ENCODE peak calls at places on chromosomes 4 and X, in six cellular contexts. I, Y, U, H, O and Z are unnamed samples.

GRCh38 chr4:99648321-99648720 is 9.3 kb downstream of the C4orf54 start:
- DNase-seq in I (no peak), Y (no peak), U (no peak), H (no peak), O (no peak), Z (no peak)

GRCh38 chr4:107304699-107305286 is 268.7 kb upstream of the DKK2 start:
- DNase-seq in I (no peak), Y (no peak), U (no peak), H (no peak), O (peak), Z (no peak)

GRCh38 chr4:83851261-83852084 is 315.6 kb downstream of the GPAT3 start:
- DNase-seq in I (no peak), Y (no peak), U (no peak), H (peak), O (no peak), Z (no peak)

GRCh38 chr4:64882311-64883086 is 473.2 kb upstream of the TECRL start:
- DNase-seq in I (no peak), Y (no peak), U (no peak), H (no peak), O (no peak), Z (no peak)

GRCh38 chrX:108671526-108671925 is 64.8 kb downstream of the IRS4 start:
- DNase-seq in I (no peak), Y (no peak), U (no peak), H (no peak), O (no peak), Z (no peak)

GRCh38 chrX:44012484-44013096 is 39.4 kb upstream of the NDP start:
- DNase-seq in I (peak), Y (no peak), U (no peak), H (peak), O (no peak), Z (peak)

GRCh38 chr4:148749403-148749802 is 307.2 kb upstream of the NR3C2 start:
- DNase-seq in I (no peak), Y (no peak), U (no peak), H (no peak), O (no peak), Z (no peak)

GRCh38 chr4:26573389-26573794 is 10.5 kb upstream of the TBC1D19 start:
- DNase-seq in I (no peak), Y (no peak), U (no peak), H (peak), O (no peak), Z (no peak)

GRCh38 chrX:136453771-136454170 is 34.0 kb upstream of the BRS3 start:
- DNase-seq in I (no peak), Y (no peak), U (no peak), H (no peak), O (peak), Z (no peak)

GRCh38 chr4:11223261-11223660 is 205.4 kb downstream of the HS3ST1 start:
- DNase-seq in I (no peak), Y (no peak), U (no peak), H (peak), O (peak), Z (no peak)

GRCh38 chr4:98566491-98567008 is 91.9 kb downstream of the TSPAN5 start:
- DNase-seq in I (peak), Y (no peak), U (no peak), H (no peak), O (peak), Z (peak)

GRCh38 chrX:44946771-44947170 is 73.8 kb downstream of the KDM6A start:
- DNase-seq in I (peak), Y (no peak), U (no peak), H (no peak), O (no peak), Z (no peak)

GRCh38 chr4:39446842-39447573 is 11.7 kb downstream of the RPL9 start:
- DNase-seq in I (peak), Y (no peak), U (peak), H (peak), O (no peak), Z (peak)

GRCh38 chr4:109065006-109065405 is 237.5 kb downstream of the COL25A1 start:
- DNase-seq in I (no peak), Y (no peak), U (no peak), H (no peak), O (no peak), Z (no peak)

GRCh38 chr4:76990288-76991080 is 40.9 kb downstream of the SEPTIN11 start:
- DNase-seq in I (peak), Y (no peak), U (no peak), H (peak), O (no peak), Z (no peak)

GRCh38 chr4:126807132-126807531 is 825.6 kb upstream of the INTU start:
- DNase-seq in I (no peak), Y (no peak), U (no peak), H (no peak), O (no peak), Z (no peak)

GRCh38 chr4:145799225-145799624 is 119.3 kb downstream of the C4orf51 start:
- DNase-seq in I (no peak), Y (no peak), U (no peak), H (no peak), O (no peak), Z (no peak)

GRCh38 chr4:69760455-69760854 is at the start of gene SULT1B1:
- DNase-seq in I (peak), Y (no peak), U (no peak), H (no peak), O (peak), Z (peak)

GRCh38 chr4:121189811-121190210 is 25.7 kb upstream of the TNIP3 start:
- DNase-seq in I (no peak), Y (no peak), U (no peak), H (no peak), O (no peak), Z (no peak)

GRCh38 chrX:24204331-24204730 is 54.8 kb downstream of the ZFX start:
- DNase-seq in I (peak), Y (no peak), U (no peak), H (no peak), O (no peak), Z (no peak)

GRCh38 chr4:153486281-153487151 is 20.4 kb downstream of the TMEM131L start:
- DNase-seq in I (peak), Y (no peak), U (no peak), H (peak), O (peak), Z (no peak)

GRCh38 chrX:8183281-8183680 is 12.2 kb upstream of the VCX2 start:
- DNase-seq in I (no peak), Y (no peak), U (no peak), H (peak), O (no peak), Z (no peak)

GRCh38 chr4:139878050-139878449 is 212.4 kb downstream of the MGST2 start:
- DNase-seq in I (no peak), Y (no peak), U (no peak), H (no peak), O (no peak), Z (no peak)

GRCh38 chr4:72974694-72975487 is 94.6 kb downstream of the COX18 start:
- DNase-seq in I (peak), Y (no peak), U (no peak), H (no peak), O (peak), Z (no peak)

GRCh38 chr4:100014616-100015015 is 64.5 kb upstream of the H2AZ1 start:
- DNase-seq in I (no peak), Y (no peak), U (no peak), H (no peak), O (no peak), Z (no peak)

GRCh38 chr4:174672276-174672675 is 150.0 kb upstream of the HPGD start:
- DNase-seq in I (no peak), Y (no peak), U (no peak), H (no peak), O (no peak), Z (no peak)

GRCh38 chrX:14864626-14865025 is 8.2 kb downstream of the FANCB start:
- DNase-seq in I (peak), Y (no peak), U (no peak), H (no peak), O (no peak), Z (no peak)

GRCh38 chrX:20906571-20906970 is 467.6 kb upstream of the CNKSR2 start:
- DNase-seq in I (no peak), Y (no peak), U (no peak), H (no peak), O (no peak), Z (no peak)

GRCh38 chr4:6727081-6727942 is 11.3 kb downstream of the BLOC1S4 start:
- DNase-seq in I (peak), Y (no peak), U (peak), H (no peak), O (no peak), Z (peak)

GRCh38 chr4:40301592-40301991 is 33.5 kb upstream of the CHRNA9 start:
- DNase-seq in I (no peak), Y (no peak), U (no peak), H (no peak), O (no peak), Z (no peak)

GRCh38 chr4:2788532-2789103 is 4.3 kb upstream of the SH3BP2 start:
- DNase-seq in I (no peak), Y (no peak), U (no peak), H (no peak), O (no peak), Z (peak)

GRCh38 chrX:154123241-154124219 is 20.5 kb upstream of the OPN1LW start:
- DNase-seq in I (peak), Y (no peak), U (no peak), H (no peak), O (no peak), Z (peak)

GRCh38 chrX:96027363-96027894 is 657.2 kb upstream of the DIAPH2 start:
- DNase-seq in I (peak), Y (no peak), U (no peak), H (no peak), O (no peak), Z (peak)

GRCh38 chrX:136710324-136710951 is 62.5 kb downstream of the CD40LG start:
- DNase-seq in I (peak), Y (no peak), U (no peak), H (no peak), O (no peak), Z (no peak)